ENCODE peak calls at places on chromosomes 2 and 18, in four cellular contexts. E, Z, C and K are unnamed samples.

GRCh38 chr2:23905155-23905554 is 21.8 kb downstream of the ATAD2B start:
- DNase-seq in Z (no peak), C (no peak), E (no peak), K (no peak)

GRCh38 chr2:33475381-33476099 is 909 bp upstream of the RASGRP3 start:
- DNase-seq in Z (peak), C (peak), E (peak), K (peak)

GRCh38 chr2:64105676-64106461 is 38.4 kb downstream of the PELI1 start:
- DNase-seq in C (no peak), Z (no peak), E (no peak), K (no peak)

GRCh38 chr2:157528963-157529751 is 85.3 kb upstream of the CYTIP start:
- DNase-seq in E (no peak), C (no peak), Z (no peak), K (no peak)

GRCh38 chr18:55418439-55418838 is 169.6 kb downstream of the TCF4 start:
- DNase-seq in E (no peak), C (no peak), Z (no peak), K (no peak)

GRCh38 chr2:119744335-119744939 is 15.3 kb upstream of the PTPN4 start:
- DNase-seq in C (no peak), E (no peak), Z (no peak), K (no peak)

GRCh38 chr18:9156604-9157249 is 20.1 kb downstream of the ANKRD12 start:
- DNase-seq in Z (no peak), C (no peak), E (no peak), K (no peak)

GRCh38 chr2:129861666-129862288 is 117.7 kb upstream of the RAB6C start:
- DNase-seq in E (no peak), Z (no peak), C (no peak), K (no peak)

GRCh38 chr18:596288-596881 is 403 bp upstream of the CLUL1 start:
- DNase-seq in C (no peak), E (no peak), Z (no peak), K (peak)

GRCh38 chr2:25349397-25349796 is 7.7 kb upstream of the DNMT3A start:
- DNase-seq in Z (no peak), E (no peak), C (peak), K (no peak)

GRCh38 chr18:13051159-13051558 is 60.0 kb downstream of the CEP192 start:
- DNase-seq in Z (no peak), E (no peak), C (no peak), K (no peak)

GRCh38 chr18:29644276-29644675 is 1398.3 kb downstream of the DSC3 start:
- DNase-seq in C (no peak), E (no peak), Z (no peak), K (no peak)

GRCh38 chr18:57475903-57476302 is 40.7 kb downstream of the ONECUT2 start:
- DNase-seq in Z (no peak), C (no peak), E (no peak), K (no peak)

GRCh38 chr2:120831106-120831505 is 95.4 kb downstream of the GLI2 start:
- DNase-seq in E (no peak), Z (no peak), C (no peak), K (no peak)

GRCh38 chr2:69652206-69652605 is 8.7 kb upstream of the AAK1 start:
- DNase-seq in Z (no peak), E (no peak), C (no peak), K (peak)

GRCh38 chr2:60405266-60405665 is 148.2 kb downstream of the BCL11A start:
- DNase-seq in C (no peak), Z (no peak), E (no peak), K (no peak)

GRCh38 chr2:32844253-32844652 is 102.5 kb upstream of the LTBP1 start:
- DNase-seq in Z (no peak), C (no peak), E (no peak), K (no peak)

GRCh38 chr18:79382681-79383387 is 12.9 kb upstream of the NFATC1 start:
- DNase-seq in Z (no peak), C (no peak), E (no peak), K (no peak)

GRCh38 chr2:238704471-238705230 is 143.2 kb upstream of the TWIST2 start:
- DNase-seq in E (no peak), Z (no peak), C (no peak), K (no peak)

GRCh38 chr2:232761301-232761907 is 15.0 kb downstream of the KCNJ13 start:
- DNase-seq in C (no peak), E (no peak), Z (no peak), K (no peak)

GRCh38 chr2:217606296-217606695 is 396.5 kb downstream of the TNS1 start:
- DNase-seq in C (no peak), E (no peak), Z (no peak), K (no peak)

GRCh38 chr2:196324212-196324611 is 152.8 kb upstream of the STK17B start:
- DNase-seq in E (no peak), Z (no peak), C (no peak), K (no peak)

GRCh38 chr2:28296904-28297303 is 95.8 kb upstream of the FOSL2 start:
- DNase-seq in Z (no peak), E (no peak), C (no peak), K (no peak)

GRCh38 chr2:30707304-30707903 is 99.8 kb downstream of the CAPN13 start:
- DNase-seq in Z (no peak), E (no peak), C (no peak), K (no peak)

GRCh38 chr2:53131416-53131815 is 636.2 kb upstream of the CHAC2 start:
- DNase-seq in C (no peak), Z (no peak), E (no peak), K (peak)

GRCh38 chr2:10220516-10221391 is 82.0 kb upstream of the HPCAL1 start:
- DNase-seq in E (no peak), C (peak), Z (no peak), K (no peak)

GRCh38 chr18:5456577-5457466 is 87.0 kb downstream of the EPB41L3 start:
- DNase-seq in E (no peak), Z (no peak), C (no peak), K (no peak)

GRCh38 chr2:240988146-240988545 is 10.3 kb upstream of the SNED1 start:
- DNase-seq in E (no peak), Z (no peak), C (no peak), K (no peak)

GRCh38 chr2:213562539-213563180 is 278.4 kb downstream of the SPAG16 start:
- DNase-seq in Z (no peak), E (no peak), C (no peak), K (no peak)

GRCh38 chr18:63207825-63208224 is 111.7 kb downstream of the BCL2 start:
- DNase-seq in C (no peak), Z (no peak), E (no peak), K (no peak)

GRCh38 chr18:68275616-68276015 is 439.3 kb downstream of the TMX3 start:
- DNase-seq in E (no peak), Z (no peak), C (no peak), K (no peak)

GRCh38 chr2:167292430-167293171 is 404.3 kb downstream of the XIRP2 start:
- DNase-seq in E (no peak), Z (peak), C (peak), K (peak)